ENCODE peak calls at places on chromosomes 2 and 18, in four cellular contexts. U is GM23248, I is kidney, N is mammary epithelial cell. M is an unnamed sample.

GRCh38 chr18:78576967-78577366 is 402.7 kb upstream of the SALL3 start:
- DNase-seq in I (no peak), U (no peak), N (no peak), M (no peak)

GRCh38 chr2:240935101-240935876 is 29.2 kb downstream of the CROCC2 start:
- DNase-seq in N (no peak), U (no peak), I (peak), M (peak)

GRCh38 chr18:13800505-13801259 is 23.3 kb upstream of the MC5R start:
- DNase-seq in I (peak), U (peak), N (peak), M (peak)

GRCh38 chr18:11553098-11553940 is 56.1 kb upstream of the SLC35G4 start:
- DNase-seq in U (peak), N (peak), I (no peak), M (peak)

GRCh38 chr2:196182439-196183171 is 11.2 kb upstream of the STK17B start:
- DNase-seq in I (no peak), N (no peak), U (no peak), M (no peak)

GRCh38 chr2:86271248-86271647 is 66.2 kb downstream of the REEP1 start:
- DNase-seq in U (no peak), N (no peak), I (no peak), M (no peak)

GRCh38 chr2:127080941-127081769 is 25.8 kb downstream of the BIN1 start:
- DNase-seq in N (no peak), I (peak), U (no peak), M (no peak)

GRCh38 chr2:40243581-40243980 is 208.3 kb downstream of the SLC8A1 start:
- DNase-seq in U (peak), N (no peak), I (no peak), M (no peak)

GRCh38 chr18:76956648-76957047 is 134.3 kb downstream of the ZNF236 start:
- DNase-seq in I (no peak), U (no peak), N (no peak), M (no peak)

GRCh38 chr2:148955798-148956197 is 80.8 kb downstream of the KIF5C start:
- DNase-seq in N (peak), U (no peak), I (no peak), M (no peak)

GRCh38 chr18:62975785-62976184 is 260.4 kb downstream of the PHLPP1 start:
- DNase-seq in I (no peak), N (no peak), U (no peak), M (no peak)

GRCh38 chr18:62577748-62578147 is 54.9 kb downstream of the ZCCHC2 start:
- DNase-seq in N (no peak), I (no peak), U (no peak), M (no peak)

GRCh38 chr2:171792922-171793580 is 101.0 kb downstream of the SLC25A12 start:
- DNase-seq in I (no peak), N (no peak), U (no peak), M (no peak)

GRCh38 chr2:181959508-181959907 is 26.1 kb upstream of the PPP1R1C start:
- DNase-seq in I (no peak), U (no peak), N (peak), M (no peak)

GRCh38 chr18:23573948-23574431 is 12.3 kb downstream of the NPC1 start:
- DNase-seq in I (no peak), N (peak), U (peak), M (no peak)

GRCh38 chr2:23385351-23385747 is 370 bp downstream of the KLHL29 start:
- DNase-seq in I (peak), U (peak), N (peak), M (no peak)

DNA sequence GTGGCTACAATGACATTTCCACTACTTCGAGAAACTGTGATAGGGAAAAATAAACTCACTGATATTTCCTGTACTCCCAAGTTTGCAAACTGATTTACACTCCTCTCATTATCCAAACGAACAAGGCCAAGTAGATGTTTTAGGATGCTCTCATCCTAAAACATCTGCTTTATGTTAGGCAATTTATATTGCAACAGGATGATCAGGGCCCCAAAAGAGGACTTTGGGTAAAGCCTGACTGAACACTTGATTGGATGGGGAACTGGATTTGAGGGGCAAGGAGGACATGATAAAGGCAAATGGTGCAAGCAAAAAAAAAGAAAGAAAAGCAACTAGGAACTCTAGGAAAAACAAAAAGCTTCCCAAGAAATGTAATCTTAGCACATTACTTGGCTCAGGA is 2.1 kb upstream of the HES6 start:
- DNase-seq in N (no peak), I (no peak), U (peak), M (no peak)
- H3K27ac ChIP-seq in N (no peak), I (no peak), U (no peak), M (no peak)

GRCh38 chr2:10453899-10454298 is 5.8 kb upstream of the ODC1 start:
- DNase-seq in N (no peak), I (no peak), U (no peak), M (no peak)

GRCh38 chr2:10452956-10453885 is 5.1 kb upstream of the ODC1 start:
- DNase-seq in N (no peak), I (no peak), U (no peak), M (no peak)

GRCh38 chr2:10451819-10452218 is 3.7 kb upstream of the ODC1 start:
- DNase-seq in I (no peak), N (no peak), U (no peak), M (no peak)

GRCh38 chr2:10454505-10454904 is 6.4 kb upstream of the ODC1 start:
- DNase-seq in N (no peak), I (no peak), U (no peak), M (no peak)

DNA sequence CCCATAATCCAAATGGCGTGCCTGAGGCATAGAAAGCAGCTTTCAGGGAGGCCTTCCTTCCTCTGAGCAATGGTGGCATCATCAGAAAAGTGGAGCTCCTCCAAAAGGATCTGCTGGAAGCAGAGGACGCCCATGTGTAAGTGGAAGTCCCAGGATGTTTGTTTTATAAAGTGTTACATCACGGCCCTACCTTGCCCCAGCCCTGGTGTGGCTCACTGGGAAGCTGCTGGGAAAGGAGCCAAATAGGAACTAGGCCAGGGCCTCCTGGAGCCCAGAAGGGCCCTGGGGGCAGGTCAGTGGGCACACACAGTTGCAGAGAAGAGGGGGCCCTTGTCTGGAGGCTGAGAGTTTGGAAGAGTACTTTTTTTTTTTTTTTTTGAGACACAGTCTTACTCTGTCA is 4.2 kb upstream of the ODC1 start:
- DNase-seq in I (no peak), U (peak), N (peak), M (peak)
- H3K27ac ChIP-seq in I (peak), U (peak), N (peak), M (peak)

GRCh38 chr2:54478899-54479298 is 22.8 kb downstream of the SPTBN1 start:
- DNase-seq in N (no peak), U (no peak), I (no peak), M (no peak)

GRCh38 chr2:54476852-54477251 is 20.7 kb downstream of the SPTBN1 start:
- DNase-seq in N (no peak), U (no peak), I (no peak), M (no peak)

GRCh38 chr2:54475285-54475684 is 19.2 kb downstream of the SPTBN1 start:
- DNase-seq in U (no peak), I (no peak), N (no peak), M (no peak)

GRCh38 chr2:54473876-54474275 is 17.7 kb downstream of the SPTBN1 start:
- DNase-seq in N (no peak), U (no peak), I (no peak), M (no peak)

GRCh38 chr2:54475919-54476318 is 19.8 kb downstream of the SPTBN1 start:
- DNase-seq in U (no peak), N (no peak), I (no peak), M (no peak)
- H3K27ac ChIP-seq in U (no peak), N (no peak), I (no peak), M (no peak)

GRCh38 chr2:144082777-144083176 is 437.1 kb downstream of the ZEB2 start:
- DNase-seq in I (no peak), N (no peak), U (no peak), M (no peak)

GRCh38 chr2:144081272-144081671 is 438.6 kb downstream of the ZEB2 start:
- DNase-seq in I (no peak), U (no peak), N (no peak), M (no peak)

GRCh38 chr2:144084114-144084661 is 435.7 kb downstream of the ZEB2 start:
- DNase-seq in N (peak), I (no peak), U (peak), M (no peak)

GRCh38 chr2:144082327-144082726 is 437.6 kb downstream of the ZEB2 start:
- DNase-seq in N (no peak), U (no peak), I (no peak), M (no peak)

GRCh38 chr2:144083211-144083610 is 436.7 kb downstream of the ZEB2 start:
- DNase-seq in N (peak), U (peak), I (no peak), M (no peak)
- H3K27ac ChIP-seq in N (peak), U (peak), I (no peak), M (no peak)

GRCh38 chr2:124867247-124867646 is 842.2 kb downstream of the CNTNAP5 start:
- DNase-seq in I (no peak), N (no peak), U (no peak), M (no peak)
- H3K27ac ChIP-seq in I (no peak), N (no peak), U (no peak), M (no peak)

DNA sequence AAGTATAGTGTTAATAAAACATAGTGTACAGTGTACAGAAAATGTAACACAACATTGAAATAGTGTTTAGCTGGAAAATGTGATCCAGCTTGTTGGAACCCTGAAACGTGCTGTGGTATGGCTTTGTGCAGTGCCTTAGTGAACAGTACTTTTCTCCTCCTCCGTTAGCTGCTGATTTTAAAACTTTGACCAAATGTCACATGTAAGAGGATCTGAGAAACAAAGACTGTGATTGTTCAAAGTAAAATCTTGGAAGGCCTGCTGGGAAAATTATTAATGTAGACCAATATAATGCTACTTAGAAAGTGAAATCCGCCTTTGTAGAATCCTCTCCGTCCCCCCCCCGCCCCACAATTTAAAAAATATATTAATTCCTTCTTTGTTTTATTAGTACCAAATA is 913 bp upstream of the KCNJ13 start:
- DNase-seq in U (no peak), I (no peak), N (no peak), M (no peak)
- H3K27ac ChIP-seq in U (no peak), I (no peak), N (no peak), M (no peak)

GRCh38 chr2:221263572-221263971 is 308.5 kb downstream of the EPHA4 start:
- DNase-seq in U (no peak), I (no peak), N (no peak), M (no peak)

GRCh38 chr2:221255862-221256261 is 316.2 kb downstream of the EPHA4 start:
- DNase-seq in I (no peak), N (no peak), U (no peak), M (no peak)

GRCh38 chr2:221262651-221263050 is 309.5 kb downstream of the EPHA4 start:
- DNase-seq in I (no peak), U (no peak), N (peak), M (no peak)

GRCh38 chr2:221254281-221254680 is 317.8 kb downstream of the EPHA4 start:
- DNase-seq in I (no peak), N (no peak), U (no peak), M (no peak)

DNA sequence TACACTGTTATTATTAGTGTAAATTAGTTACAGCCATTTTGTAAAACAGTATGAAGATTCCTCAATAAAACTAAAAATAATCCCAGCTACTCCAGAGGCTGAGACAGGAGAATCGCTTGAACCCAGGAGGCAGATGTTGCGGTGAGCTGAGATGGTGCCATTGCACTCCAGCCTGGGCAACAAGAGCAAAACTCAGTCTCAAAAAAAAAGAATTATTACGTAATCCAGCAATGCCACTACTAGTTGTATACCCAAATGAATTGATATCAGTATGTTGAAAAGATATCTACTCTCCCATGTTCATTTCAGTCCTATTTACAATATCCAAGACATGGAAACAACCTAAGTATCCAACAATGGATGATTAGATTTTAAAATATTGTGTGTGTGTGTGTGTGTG is 313.6 kb downstream of the EPHA4 start:
- DNase-seq in N (no peak), I (no peak), U (no peak), M (no peak)
- H3K27ac ChIP-seq in N (no peak), I (no peak), U (no peak), M (no peak)

DNA sequence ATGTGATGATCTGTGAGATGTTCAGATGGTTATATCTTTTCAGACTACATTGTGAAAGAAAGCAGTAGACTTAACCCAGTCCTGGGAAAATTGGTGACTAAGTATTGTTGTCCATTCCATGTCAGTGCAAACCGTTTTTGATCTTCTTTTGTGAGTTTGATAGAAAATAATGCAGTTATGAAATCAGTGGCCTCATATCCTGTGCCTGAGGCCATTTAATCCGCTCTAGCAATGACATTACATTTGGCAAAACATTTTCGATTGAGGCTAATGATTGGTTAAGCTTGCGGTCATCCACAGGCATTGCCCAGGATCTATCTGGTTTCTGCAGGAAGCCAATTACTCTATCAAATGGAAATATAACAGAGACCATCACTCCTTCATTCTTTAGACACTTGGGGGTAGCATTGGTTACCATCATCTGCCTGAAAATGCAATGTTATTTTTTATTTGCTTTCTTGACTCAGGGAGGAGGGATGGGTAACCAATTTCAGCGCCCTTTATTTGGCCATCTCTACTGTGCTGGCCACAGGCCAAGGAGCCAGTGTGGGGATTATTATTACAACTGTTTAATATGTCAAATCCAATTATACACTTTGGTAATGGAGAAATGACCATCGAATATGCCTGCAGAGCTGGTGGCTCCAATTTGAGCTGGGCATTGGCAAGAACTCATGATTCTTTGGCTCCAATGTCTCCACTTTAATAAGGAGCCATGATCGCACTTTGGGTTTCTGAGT is 33.6 kb downstream of the TRIB2 start:
- DNase-seq in I (no peak), U (no peak), N (peak), M (no peak)
- H3K27ac ChIP-seq in I (no peak), U (no peak), N (no peak), M (no peak)

GRCh38 chr2:33599943-33600192 is 769 bp upstream of the FAM98A start:
- DNase-seq in N (no peak), U (no peak), I (no peak), M (no peak)

GRCh38 chr2:33598472-33599174 is 476 bp downstream of the FAM98A start:
- DNase-seq in I (no peak), N (peak), U (peak), M (peak)

GRCh38 chr2:33602216-33602830 is 3.2 kb upstream of the FAM98A start:
- DNase-seq in I (no peak), U (peak), N (no peak), M (no peak)

GRCh38 chr2:33597026-33597425 is 2.1 kb downstream of the FAM98A start:
- DNase-seq in U (no peak), I (no peak), N (no peak), M (no peak)

DNA sequence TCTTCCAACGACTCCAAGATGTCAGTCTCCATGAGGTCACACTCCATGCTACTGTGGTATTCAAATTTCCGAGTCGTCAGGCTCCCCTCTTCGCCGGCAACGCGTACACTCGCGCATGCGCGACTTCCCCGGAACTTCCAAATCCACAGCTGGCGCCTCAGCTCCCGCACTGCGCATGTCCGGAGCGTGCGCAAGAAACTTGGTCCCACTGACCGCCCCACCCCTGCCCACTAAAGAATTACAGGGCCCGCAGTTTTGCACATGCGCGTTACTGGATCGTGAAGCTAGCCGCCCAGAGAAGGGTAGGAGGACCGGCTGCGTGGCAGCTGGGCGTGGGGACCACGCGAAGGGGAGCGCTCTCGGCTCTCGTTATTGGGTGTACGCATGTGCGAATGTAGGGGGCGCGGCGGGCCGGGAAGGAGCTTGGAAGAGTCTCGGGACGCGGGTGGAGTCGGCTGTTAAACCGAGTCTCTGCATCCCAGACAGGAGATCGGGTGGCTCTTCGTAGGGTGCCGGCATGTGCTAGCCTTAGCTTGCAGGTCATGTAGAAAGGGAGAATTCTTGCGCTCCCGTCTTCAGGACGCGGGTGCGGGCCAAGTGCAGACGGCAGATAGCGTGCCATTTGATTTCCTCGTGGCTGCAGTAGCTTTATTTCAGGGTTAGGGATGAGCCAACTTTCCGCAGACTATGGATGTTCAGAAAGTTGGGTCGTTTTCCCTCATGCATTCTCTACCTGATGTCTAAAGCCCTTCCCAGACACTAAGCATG is at the start of gene FAM98A:
- DNase-seq in U (peak), I (peak), N (peak), M (peak)
- H3K27ac ChIP-seq in U (peak), I (peak), N (peak), M (peak)

DNA sequence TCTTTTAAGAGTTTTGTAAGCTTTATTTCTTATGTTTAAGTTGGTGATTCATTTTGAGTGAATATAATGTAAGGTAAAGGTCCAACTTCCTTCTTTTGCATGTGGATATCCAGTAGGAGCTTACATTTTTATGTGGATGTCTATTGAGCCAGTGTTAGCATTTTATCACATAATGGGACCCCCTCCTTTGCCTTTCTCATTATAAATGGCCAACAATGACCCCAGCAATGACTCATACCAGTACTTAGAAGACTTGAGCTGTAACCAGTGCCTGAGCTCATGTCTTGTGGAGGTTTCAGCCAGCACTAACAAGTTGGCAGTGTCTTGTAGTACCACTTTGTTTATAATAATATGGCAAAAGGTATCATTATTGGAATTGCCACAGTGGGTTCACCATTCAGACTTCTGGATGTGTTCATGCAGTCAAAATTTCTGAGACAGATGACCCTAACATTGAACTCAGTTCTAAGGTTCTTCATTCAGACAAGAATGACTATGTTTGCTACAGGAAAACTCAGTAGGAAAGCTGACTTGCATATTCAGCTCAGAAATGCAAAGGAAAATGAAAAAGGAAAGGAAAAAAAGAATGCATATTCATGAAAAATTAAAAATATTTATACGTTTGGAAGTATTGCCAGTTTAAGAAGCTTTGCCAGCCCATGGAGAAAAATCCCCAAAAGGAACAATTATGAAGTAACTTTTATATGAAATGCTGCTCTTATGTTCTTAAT is 41.0 kb downstream of the CDKL4 start:
- DNase-seq in N (no peak), I (no peak), U (peak), M (no peak)
- H3K27ac ChIP-seq in N (no peak), I (no peak), U (no peak), M (no peak)